ENCODE peak calls at places on chromosomes 13 and 19, in ten cellular contexts. L is ELF-1; Q is AG04449; M is T1000; Y is neural progenitor cell; H is fibroblast of mammary gland; D is GDM1; E is ureter; J is HS-5; A is activated T-helper 1 cell treated with anti-CD3 and anti-CD28 coated beads, Interleukin-12 subunit alpha, Interleukin-12 subunit beta, Interleukin-2, Interleukin-4 antibody, amounts not matched to agents 30 ng/mL and 10 ng/mL and 1 ng/mL, durations not matched to agents 14 hours and 24 hours and 36 hours. B is an unnamed sample.

GRCh38 chr13:101390461-101390860 is 25.8 kb downstream of the NALCN start:
- DNase-seq in L (no peak), Q (no peak), M (no peak), Y (no peak), H (peak), D (no peak), E (no peak), J (no peak), A (no peak), B (no peak)

GRCh38 chr19:39170398-39171231 is 26.1 kb upstream of the NCCRP1 start:
- DNase-seq in L (no peak), Q (no peak), M (no peak), Y (no peak), H (no peak), D (no peak), E (no peak), J (no peak), A (no peak), B (no peak)

GRCh38 chr13:31008400-31009115 is 76.1 kb downstream of the TEX26 start:
- DNase-seq in L (no peak), Q (no peak), M (no peak), Y (no peak), H (peak), D (no peak), E (no peak), J (no peak), A (no peak), B (no peak)

GRCh38 chr19:18414504-18415176 is 4.6 kb upstream of the SSBP4 start:
- DNase-seq in L (no peak), Q (no peak), M (no peak), Y (peak), H (no peak), D (peak), E (no peak), J (no peak), A (no peak), B (peak)

GRCh38 chr13:103926118-103926517 is 859.9 kb upstream of the SLC10A2 start:
- DNase-seq in L (no peak), Q (no peak), M (no peak), Y (no peak), H (no peak), D (no peak), E (no peak), J (no peak), A (no peak), B (no peak)

GRCh38 chr13:24629320-24629719 is 50.9 kb upstream of the ATP12A start:
- DNase-seq in L (no peak), Q (no peak), M (no peak), Y (no peak), H (no peak), D (no peak), E (no peak), J (no peak), A (no peak), B (no peak)

GRCh38 chr19:927044-927706 is 1.3 kb downstream of the ARID3A start:
- DNase-seq in L (no peak), Q (no peak), M (no peak), Y (peak), H (peak), D (no peak), E (peak), J (no peak), A (no peak), B (no peak)

GRCh38 chr13:23960566-23961156 is 63.4 kb upstream of the C1QTNF9B start:
- DNase-seq in L (peak), Q (no peak), M (no peak), Y (peak), H (peak), D (no peak), E (no peak), J (no peak), A (no peak), B (peak)

GRCh38 chr19:23914402-23915286 is at the start of gene ZNF726:
- DNase-seq in L (peak), Q (peak), M (peak), Y (no peak), H (peak), D (peak), E (peak), J (peak), A (peak), B (peak)

GRCh38 chr13:50437252-50437651 is 406.2 kb downstream of the DLEU7 start:
- DNase-seq in L (no peak), Q (peak), M (no peak), Y (no peak), H (peak), D (no peak), E (no peak), J (no peak), A (no peak), B (no peak)

GRCh38 chr19:10913716-10914340 is 14.6 kb downstream of the YIPF2 start:
- DNase-seq in L (no peak), Q (no peak), M (no peak), Y (no peak), H (no peak), D (no peak), E (no peak), J (no peak), A (no peak), B (no peak)